ENCODE peak calls at places on chromosomes 6 and 20, in four cellular contexts. C, P, H and I are unnamed samples.
A peak's percentile ranks its signal among the peaks of the same experiment; 100 is the strongest.

GRCh38 chr6:56724455-56724854 is 81.8 kb upstream of the DST start:
- DNase-seq in C (no peak), H (no peak), P (no peak), I (no peak)

GRCh38 chr6:36962874-36963273 is 8.3 kb downstream of the PI16 start:
- DNase-seq in H (peak; percentile 73), C (no peak), P (no peak), I (no peak)

GRCh38 chr6:147095316-147095715 is 108.9 kb upstream of the STXBP5 start:
- DNase-seq in H (no peak), P (no peak), C (no peak), I (no peak)

GRCh38 chr6:127900935-127901334 is at the start of gene THEMIS:
- DNase-seq in C (no peak), H (no peak), P (no peak), I (no peak)

GRCh38 chr6:14275493-14275851 is 157.9 kb downstream of the CD83 start:
- DNase-seq in H (peak; percentile 52), C (no peak), P (no peak), I (no peak)

GRCh38 chr20:4794846-4795245 is 73.1 kb downstream of the PRND start:
- DNase-seq in P (no peak), H (no peak), C (no peak), I (no peak)

GRCh38 chr6:126427713-126428112 is 87.8 kb downstream of the CENPW start:
- DNase-seq in H (no peak), C (no peak), P (no peak), I (no peak)

GRCh38 chr20:5845686-5846651 is 95.8 kb downstream of the SHLD1 start:
- DNase-seq in P (no peak), C (no peak), H (no peak), I (no peak)

GRCh38 chr6:159760602-159761057 is 1.2 kb upstream of the ACAT2 start:
- DNase-seq in H (no peak), C (no peak), P (no peak), I (no peak)

GRCh38 chr6:145214570-145214969 is 520.8 kb downstream of the EPM2A start:
- DNase-seq in H (no peak), C (no peak), P (peak; percentile 36), I (no peak)

GRCh38 chr20:50891138-50891537 is 40.1 kb downstream of the ADNP start:
- DNase-seq in H (no peak), P (no peak), C (no peak), I (no peak)

GRCh38 chr6:133340557-133340956 is 99.4 kb downstream of the EYA4 start:
- DNase-seq in H (no peak), C (no peak), P (no peak), I (no peak)

GRCh38 chr6:110334425-110335158 is 23.6 kb downstream of the METTL24 start:
- DNase-seq in H (no peak), P (no peak), C (no peak), I (no peak)

GRCh38 chr20:51497542-51498467 is 44.7 kb downstream of the NFATC2 start:
- DNase-seq in P (no peak), H (no peak), C (no peak), I (no peak)

GRCh38 chr6:34526992-34527728 is 29.0 kb downstream of the SPDEF start:
- DNase-seq in H (peak; percentile 96), C (peak; percentile 97), P (peak; percentile 86), I (peak; percentile 17)
- H3K4me3 ChIP-seq in H (peak overlapping the region; percentile 55), C (no peak overlapping the region), P (peak overlapping the region; percentile 44), I (no peak overlapping the region)

DNA sequence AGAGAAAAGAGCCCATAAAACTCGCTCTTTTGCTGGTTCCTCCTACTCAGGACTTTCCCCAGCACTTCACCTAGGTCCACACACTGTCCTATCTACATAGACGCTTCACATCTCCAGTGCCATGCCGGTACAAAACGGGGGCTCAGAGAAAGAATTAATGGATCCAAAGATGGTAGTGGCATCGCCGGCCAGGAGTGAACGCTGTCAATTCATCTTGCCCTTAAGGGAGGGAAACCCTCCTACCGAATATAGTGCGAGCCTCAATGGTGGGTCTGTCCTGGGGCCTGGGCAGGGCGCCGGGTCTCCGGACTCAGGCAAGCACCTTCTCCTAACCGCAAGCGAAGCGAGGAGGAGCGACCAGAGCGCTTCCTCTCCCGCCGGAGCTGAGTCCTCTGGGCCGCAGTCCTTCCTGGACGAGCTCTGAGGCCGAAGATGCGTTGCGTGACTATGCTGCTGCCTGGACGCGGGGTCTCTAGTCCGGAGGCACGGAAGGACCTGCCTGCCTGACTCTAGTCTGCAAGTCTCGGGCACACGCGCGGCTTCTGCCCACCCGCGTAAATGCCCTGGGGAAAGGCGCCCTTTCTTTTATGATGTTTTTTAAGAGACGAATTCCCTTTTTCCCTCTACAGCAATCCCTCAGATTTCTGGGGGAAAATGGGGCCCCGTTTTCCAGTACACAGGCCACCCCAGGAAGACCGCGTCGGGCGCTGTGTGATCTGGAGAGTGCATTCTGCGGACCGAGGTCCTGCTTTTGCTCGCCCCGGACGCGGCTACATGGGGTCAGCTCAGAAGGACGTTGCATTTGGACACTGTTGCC is 100.1 kb upstream of the PRDM1 start:
- DNase-seq in P (no peak), C (no peak), H (no peak), I (no peak)
- H3K27me3 ChIP-seq in P (no peaks in the 10 kb centered on the region), C (peaks cover 11% of the 10 kb centered on the region), H (peaks cover 99% of the 10 kb centered on the region), I (no peaks in the 10 kb centered on the region)

GRCh38 chr20:420169-420620 is 12.1 kb downstream of the RBCK1 start:
- DNase-seq in C (no peak), H (no peak), P (no peak), I (no peak)
- TF ChIP-seq CTCF in C (no peak), H (no peak), P (no peak), I (no peak)

DNA sequence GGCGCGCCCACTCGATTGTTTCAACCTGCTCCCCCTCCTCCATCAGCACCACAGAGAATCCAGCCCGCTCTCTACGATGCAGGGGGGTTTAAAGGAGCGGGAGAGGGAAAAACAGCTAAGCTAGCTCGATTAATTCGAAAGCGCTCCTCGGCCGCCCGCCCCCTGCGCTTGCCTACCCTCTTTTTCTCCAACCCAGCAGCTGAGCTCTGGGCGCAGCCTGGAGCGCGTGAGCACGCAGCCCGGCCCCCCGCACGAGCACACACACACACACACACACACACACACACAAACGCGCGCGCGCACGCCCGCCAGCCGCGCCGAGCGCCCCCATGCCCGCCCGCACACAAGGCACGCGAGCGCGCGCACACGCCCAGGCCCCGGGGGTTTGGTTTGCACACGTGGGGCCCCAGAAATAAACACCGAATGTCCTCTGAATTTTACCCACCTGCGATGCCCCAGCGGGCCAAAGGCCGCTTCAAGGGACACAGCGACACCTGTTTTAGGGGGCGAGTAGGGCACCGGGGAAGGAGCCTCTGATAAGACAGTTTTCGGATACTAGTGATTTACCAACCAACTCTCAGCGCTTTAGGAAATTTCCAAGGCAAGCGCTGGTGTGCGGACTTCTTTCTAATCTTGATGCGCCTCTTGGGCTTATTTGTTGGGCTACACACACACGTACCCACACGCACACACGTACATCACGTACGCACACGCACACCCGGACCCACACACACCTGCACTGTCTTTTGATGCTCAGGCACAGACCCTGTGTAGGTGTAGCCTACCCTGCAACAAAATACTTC is 787 bp upstream of the NRN1 start:
- DNase-seq in P (no peak), H (no peak), C (no peak), I (no peak)
- H3K4me3 ChIP-seq in P (peak overlapping the region; percentile 61), H (peak overlapping the region; percentile 64), C (no peak overlapping the region), I (peak overlapping the region; percentile 22)

DNA sequence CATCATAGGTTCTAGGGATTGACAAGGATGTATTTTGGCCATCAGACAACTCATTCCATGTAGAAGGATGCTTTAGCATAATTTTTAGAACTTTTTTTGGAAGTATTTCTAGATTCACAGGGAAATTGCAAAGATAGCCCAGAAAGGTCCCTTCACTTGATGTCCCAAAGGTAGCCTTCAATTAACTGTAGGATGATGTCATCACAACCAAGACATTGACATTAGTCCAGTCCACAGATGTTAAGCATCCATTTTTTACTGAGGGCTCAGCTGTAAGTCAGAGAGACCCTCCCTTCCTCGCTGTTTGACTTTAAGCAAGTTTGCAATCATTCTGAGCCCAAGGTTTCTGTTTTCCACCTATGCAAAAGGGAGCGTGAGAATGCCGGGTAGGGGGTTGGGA is 126.6 kb downstream of the CDH4 start:
- DNase-seq in H (no peak), C (no peak), P (no peak), I (no peak)
- H3K27me3 ChIP-seq in H (peaks cover 31% of the 10 kb centered on the region), C (no peaks in the 10 kb centered on the region), P (no peaks in the 10 kb centered on the region), I (no peaks in the 10 kb centered on the region)